ENCODE peak calls at places on chromosomes 16 and 17, in four cellular contexts. K, Y, V and F are unnamed samples.

GRCh38 chr17:19019041-19019941 is 14.7 kb upstream of the FAM83G start:
- DNase-seq in V (no peak), K (no peak), Y (peak; percentile 14), F (no peak)

GRCh38 chr17:51083976-51084375 is 36.7 kb downstream of the SPAG9 start:
- DNase-seq in K (no peak), Y (no peak), V (no peak), F (no peak)

GRCh38 chr16:86751081-86752030 is 173.0 kb downstream of the FOXL1 start:
- DNase-seq in K (no peak), V (peak; percentile 66), Y (no peak), F (no peak)

GRCh38 chr17:42337442-42337841 is 49.1 kb downstream of the STAT5A start:
- DNase-seq in Y (no peak), V (no peak), K (peak; percentile 98), F (peak; percentile 94)

GRCh38 chr16:70529051-70529777 is 5.6 kb downstream of the SF3B3 start:
- DNase-seq in Y (no peak), V (no peak), K (peak; percentile 27), F (no peak)

GRCh38 chr16:88636488-88637265 is 1.7 kb upstream of the IL17C start:
- DNase-seq in V (no peak), K (no peak), Y (no peak), F (no peak)

GRCh38 chr17:46887717-46888116 is 35.2 kb upstream of the GOSR2 start:
- DNase-seq in Y (no peak), V (no peak), K (no peak), F (no peak)

GRCh38 chr17:78735832-78736525 is 46.1 kb downstream of the CYTH1 start:
- DNase-seq in Y (no peak), V (no peak), K (no peak), F (no peak)

GRCh38 chr17:42283241-42284019 is 4.9 kb upstream of the STAT5A start:
- DNase-seq in Y (no peak), K (no peak), V (no peak), F (no peak)